ENCODE peak calls at places on chromosomes 2 and 18, in nine cellular contexts. One of them, this sample, is unnamed.

GRCh38 chr2:46062637-46063412 is 234.4 kb upstream of the EPAS1 start:
- DNase-seq in fibroblast of lung: peak; percentile 92
- DNase-seq in PC-9: peak; percentile 65
- DNase-seq in GM12878: no peak
- DNase-seq in esophagus squamous epithelium: no peak
- DNase-seq in PC-3: peak; percentile 92
- DNase-seq in kidney: no peak
- DNase-seq in GM23338: peak; percentile 91
- DNase-seq in dorsolateral prefrontal cortex: peak; percentile 69
- DNase-seq in this sample: peak; percentile 87

GRCh38 chr2:74004212-74005182 is 19.8 kb downstream of the TET3 start:
- DNase-seq in GM23338: no peak
- DNase-seq in kidney: no peak
- DNase-seq in GM12878: no peak
- DNase-seq in PC-3: no peak
- DNase-seq in dorsolateral prefrontal cortex: no peak
- DNase-seq in esophagus squamous epithelium: no peak
- DNase-seq in fibroblast of lung: no peak
- DNase-seq in PC-9: no peak
- DNase-seq in this sample: peak; percentile 81

GRCh38 chr2:10283106-10284062 is 19.3 kb upstream of the HPCAL1 start:
- DNase-seq in dorsolateral prefrontal cortex: no peak
- DNase-seq in PC-3: peak; percentile 98
- DNase-seq in fibroblast of lung: peak; percentile 86
- DNase-seq in PC-9: peak; percentile 96
- DNase-seq in GM23338: no peak
- DNase-seq in kidney: peak; percentile 70
- DNase-seq in GM12878: no peak
- DNase-seq in esophagus squamous epithelium: no peak
- DNase-seq in this sample: no peak

GRCh38 chr2:20381457-20381856 is 30.8 kb upstream of the PUM2 start:
- DNase-seq in fibroblast of lung: peak; percentile 78
- DNase-seq in dorsolateral prefrontal cortex: peak; percentile 16
- DNase-seq in esophagus squamous epithelium: no peak
- DNase-seq in kidney: no peak
- DNase-seq in GM23338: no peak
- DNase-seq in GM12878: no peak
- DNase-seq in PC-3: peak; percentile 12
- DNase-seq in PC-9: peak; percentile 33
- DNase-seq in this sample: no peak

GRCh38 chr2:184091456-184091855 is 506.9 kb upstream of the ZNF804A start:
- DNase-seq in esophagus squamous epithelium: no peak
- DNase-seq in fibroblast of lung: no peak
- DNase-seq in dorsolateral prefrontal cortex: no peak
- DNase-seq in GM12878: no peak
- DNase-seq in GM23338: no peak
- DNase-seq in PC-9: no peak
- DNase-seq in PC-3: no peak
- DNase-seq in kidney: no peak
- DNase-seq in this sample: no peak

GRCh38 chr18:47050468-47050867 is 15.0 kb upstream of the ELOA2 start:
- DNase-seq in PC-3: peak; percentile 37
- DNase-seq in esophagus squamous epithelium: no peak
- DNase-seq in GM23338: peak; percentile 66
- DNase-seq in GM12878: no peak
- DNase-seq in fibroblast of lung: peak; percentile 67
- DNase-seq in PC-9: peak; percentile 40
- DNase-seq in kidney: no peak
- DNase-seq in dorsolateral prefrontal cortex: no peak
- DNase-seq in this sample: peak; percentile 45

GRCh38 chr2:211877061-211877460 is 661.5 kb downstream of the ERBB4 start:
- DNase-seq in GM12878: no peak
- DNase-seq in kidney: no peak
- DNase-seq in fibroblast of lung: no peak
- DNase-seq in PC-9: no peak
- DNase-seq in esophagus squamous epithelium: no peak
- DNase-seq in GM23338: no peak
- DNase-seq in PC-3: no peak
- DNase-seq in dorsolateral prefrontal cortex: no peak
- DNase-seq in this sample: no peak

GRCh38 chr2:199458017-199458805 is 472 bp upstream of the SATB2 start:
- DNase-seq in GM12878: no peak
- DNase-seq in GM23338: peak; percentile 64
- DNase-seq in fibroblast of lung: peak; percentile 47
- DNase-seq in PC-9: no peak
- DNase-seq in esophagus squamous epithelium: no peak
- DNase-seq in kidney: peak; percentile 78
- DNase-seq in dorsolateral prefrontal cortex: peak; percentile 17
- DNase-seq in PC-3: peak; percentile 60
- DNase-seq in this sample: peak; percentile 59

GRCh38 chr18:13537022-13537780 is 189.2 kb downstream of the FAM210A start:
- DNase-seq in kidney: no peak
- DNase-seq in esophagus squamous epithelium: no peak
- DNase-seq in fibroblast of lung: no peak
- DNase-seq in PC-9: no peak
- DNase-seq in GM12878: no peak
- DNase-seq in PC-3: no peak
- DNase-seq in GM23338: no peak
- DNase-seq in dorsolateral prefrontal cortex: no peak
- DNase-seq in this sample: no peak

GRCh38 chr2:120818441-120818920 is 82.8 kb downstream of the GLI2 start:
- DNase-seq in fibroblast of lung: peak; percentile 93
- DNase-seq in GM12878: no peak
- DNase-seq in kidney: peak; percentile 84
- DNase-seq in PC-3: peak; percentile 64
- DNase-seq in dorsolateral prefrontal cortex: no peak
- DNase-seq in PC-9: no peak
- DNase-seq in GM23338: no peak
- DNase-seq in esophagus squamous epithelium: no peak
- DNase-seq in this sample: no peak

GRCh38 chr18:38940863-38941531 is 1375.4 kb upstream of the CELF4 start:
- DNase-seq in fibroblast of lung: peak; percentile 69
- DNase-seq in PC-9: peak; percentile 83
- DNase-seq in PC-3: peak; percentile 75
- DNase-seq in esophagus squamous epithelium: no peak
- DNase-seq in GM23338: peak; percentile 54
- DNase-seq in kidney: no peak
- DNase-seq in GM12878: peak; percentile 99
- DNase-seq in dorsolateral prefrontal cortex: no peak
- DNase-seq in this sample: no peak

GRCh38 chr2:85189606-85190270 is 56.5 kb downstream of the TCF7L1 start:
- DNase-seq in dorsolateral prefrontal cortex: peak; percentile 6
- DNase-seq in GM12878: no peak
- DNase-seq in fibroblast of lung: no peak
- DNase-seq in PC-9: no peak
- DNase-seq in esophagus squamous epithelium: no peak
- DNase-seq in kidney: no peak
- DNase-seq in PC-3: no peak
- DNase-seq in GM23338: peak; percentile 33
- DNase-seq in this sample: no peak

GRCh38 chr2:160209457-160209856 is 9.4 kb upstream of the ITGB6 start:
- DNase-seq in esophagus squamous epithelium: no peak
- DNase-seq in PC-3: peak; percentile 26
- DNase-seq in dorsolateral prefrontal cortex: no peak
- DNase-seq in GM12878: peak; percentile 37
- DNase-seq in PC-9: peak; percentile 65
- DNase-seq in fibroblast of lung: peak; percentile 51
- DNase-seq in kidney: no peak
- DNase-seq in GM23338: no peak
- DNase-seq in this sample: no peak

GRCh38 chr18:154151-154550 is 4.2 kb upstream of the USP14 start:
- DNase-seq in dorsolateral prefrontal cortex: no peak
- DNase-seq in GM23338: no peak
- DNase-seq in PC-9: no peak
- DNase-seq in GM12878: no peak
- DNase-seq in esophagus squamous epithelium: no peak
- DNase-seq in kidney: no peak
- DNase-seq in fibroblast of lung: peak; percentile 37
- DNase-seq in PC-3: peak; percentile 16
- DNase-seq in this sample: no peak

GRCh38 chr2:237896507-237896892 is 37.1 kb downstream of the RAMP1 start:
- DNase-seq in kidney: no peak
- DNase-seq in GM23338: no peak
- DNase-seq in PC-9: peak; percentile 43
- DNase-seq in GM12878: no peak
- DNase-seq in dorsolateral prefrontal cortex: no peak
- DNase-seq in fibroblast of lung: peak; percentile 21
- DNase-seq in PC-3: no peak
- DNase-seq in esophagus squamous epithelium: no peak
- DNase-seq in this sample: no peak

GRCh38 chr2:236341721-236342120 is 77.5 kb upstream of the ASB18 start:
- DNase-seq in PC-3: no peak
- DNase-seq in kidney: no peak
- DNase-seq in fibroblast of lung: no peak
- DNase-seq in esophagus squamous epithelium: no peak
- DNase-seq in dorsolateral prefrontal cortex: peak; percentile 25
- DNase-seq in GM12878: no peak
- DNase-seq in GM23338: no peak
- DNase-seq in PC-9: no peak
- DNase-seq in this sample: no peak

GRCh38 chr2:82330104-82330503 is 2025.6 kb upstream of the LRRTM1 start:
- DNase-seq in fibroblast of lung: no peak
- DNase-seq in dorsolateral prefrontal cortex: no peak
- DNase-seq in GM12878: no peak
- DNase-seq in GM23338: no peak
- DNase-seq in PC-3: no peak
- DNase-seq in kidney: no peak
- DNase-seq in esophagus squamous epithelium: no peak
- DNase-seq in PC-9: no peak
- DNase-seq in this sample: no peak

GRCh38 chr2:229575569-229576315 is 138.6 kb downstream of the DNER start:
- DNase-seq in esophagus squamous epithelium: no peak
- DNase-seq in GM12878: no peak
- DNase-seq in fibroblast of lung: peak; percentile 9
- DNase-seq in PC-3: no peak
- DNase-seq in kidney: no peak
- DNase-seq in dorsolateral prefrontal cortex: no peak
- DNase-seq in PC-9: no peak
- DNase-seq in GM23338: no peak
- DNase-seq in this sample: no peak

GRCh38 chr2:209946539-209946938 is 55.9 kb upstream of the RPE start:
- DNase-seq in GM23338: no peak
- DNase-seq in PC-3: peak; percentile 14
- DNase-seq in esophagus squamous epithelium: no peak
- DNase-seq in PC-9: no peak
- DNase-seq in dorsolateral prefrontal cortex: no peak
- DNase-seq in kidney: no peak
- DNase-seq in fibroblast of lung: peak; percentile 36
- DNase-seq in GM12878: no peak
- DNase-seq in this sample: no peak

GRCh38 chr2:71000780-71001591 is 6.3 kb upstream of the TEX261 start:
- DNase-seq in dorsolateral prefrontal cortex: peak; percentile 67
- DNase-seq in GM23338: peak; percentile 76
- DNase-seq in PC-3: peak; percentile 65
- DNase-seq in esophagus squamous epithelium: no peak
- DNase-seq in PC-9: no peak
- DNase-seq in GM12878: no peak
- DNase-seq in fibroblast of lung: peak; percentile 67
- DNase-seq in kidney: peak; percentile 89
- DNase-seq in this sample: peak; percentile 84
- H3K4me3 ChIP-seq in dorsolateral prefrontal cortex: peak overlapping the region; percentile 45
- H3K4me3 ChIP-seq in GM23338: no peak overlapping the region
- H3K4me3 ChIP-seq in PC-3: peak overlapping the region; percentile 36
- H3K4me3 ChIP-seq in esophagus squamous epithelium: peak overlapping the region; percentile 31
- H3K4me3 ChIP-seq in PC-9: peak overlapping the region; percentile 52
- H3K4me3 ChIP-seq in GM12878: peak overlapping the region; percentile 66
- H3K4me3 ChIP-seq in fibroblast of lung: no peak overlapping the region
- H3K4me3 ChIP-seq in kidney: peak overlapping the region; percentile 59
- H3K4me3 ChIP-seq in this sample: peak overlapping the region; percentile 40

DNA sequence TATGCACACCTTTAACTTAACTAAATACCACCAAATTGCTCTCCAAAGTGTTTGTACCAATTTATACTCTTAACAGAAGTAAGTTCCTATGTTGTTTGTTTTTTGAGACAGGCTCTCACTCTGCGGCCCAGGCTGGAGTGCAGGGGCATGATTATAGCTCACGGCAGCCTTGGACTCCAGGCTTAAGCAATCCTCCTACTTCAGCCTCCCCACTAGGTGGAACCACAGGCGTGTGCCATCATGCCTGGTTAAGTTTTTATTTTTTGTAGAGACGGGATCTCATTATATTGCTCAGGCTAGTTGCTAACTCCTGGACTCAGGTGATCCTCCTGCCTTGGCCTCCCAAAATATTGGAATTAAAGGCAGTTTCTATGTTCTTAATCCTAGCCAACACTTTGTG is 13.1 kb upstream of the NAB1 start:
- DNase-seq in PC-9: no peak
- DNase-seq in fibroblast of lung: no peak
- DNase-seq in kidney: no peak
- DNase-seq in PC-3: no peak
- DNase-seq in GM12878: no peak
- DNase-seq in esophagus squamous epithelium: no peak
- DNase-seq in GM23338: no peak
- DNase-seq in dorsolateral prefrontal cortex: no peak
- DNase-seq in this sample: no peak
- TF ChIP-seq CTCF in PC-9: no peak
- TF ChIP-seq CTCF in fibroblast of lung: no peak
- TF ChIP-seq CTCF in kidney: no peak
- TF ChIP-seq CTCF in PC-3: peak; percentile 42
- TF ChIP-seq CTCF in GM12878: peak; percentile 56
- TF ChIP-seq CTCF in esophagus squamous epithelium: peak; percentile 17
- TF ChIP-seq CTCF in GM23338: peak; percentile 53
- TF ChIP-seq CTCF in dorsolateral prefrontal cortex: no peak
- TF ChIP-seq CTCF in this sample: no peak

GRCh38 chr2:136128905-136129304 is 11.0 kb upstream of the CXCR4 start:
- DNase-seq in PC-9: peak; percentile 70
- DNase-seq in esophagus squamous epithelium: no peak
- DNase-seq in fibroblast of lung: no peak
- DNase-seq in kidney: no peak
- DNase-seq in dorsolateral prefrontal cortex: no peak
- DNase-seq in PC-3: peak; percentile 36
- DNase-seq in GM12878: no peak
- DNase-seq in GM23338: peak; percentile 24
- DNase-seq in this sample: no peak
- H3K27ac ChIP-seq in PC-9: peak overlapping the region; percentile 5
- H3K27ac ChIP-seq in esophagus squamous epithelium: no peak overlapping the region
- H3K27ac ChIP-seq in fibroblast of lung: no peak overlapping the region
- H3K27ac ChIP-seq in kidney: no peak overlapping the region
- H3K27ac ChIP-seq in dorsolateral prefrontal cortex: no peak overlapping the region
- H3K27ac ChIP-seq in PC-3: no peak overlapping the region
- H3K27ac ChIP-seq in GM12878: no peak overlapping the region
- H3K27ac ChIP-seq in GM23338: no peak overlapping the region
- H3K27ac ChIP-seq in this sample: no peak overlapping the region

DNA sequence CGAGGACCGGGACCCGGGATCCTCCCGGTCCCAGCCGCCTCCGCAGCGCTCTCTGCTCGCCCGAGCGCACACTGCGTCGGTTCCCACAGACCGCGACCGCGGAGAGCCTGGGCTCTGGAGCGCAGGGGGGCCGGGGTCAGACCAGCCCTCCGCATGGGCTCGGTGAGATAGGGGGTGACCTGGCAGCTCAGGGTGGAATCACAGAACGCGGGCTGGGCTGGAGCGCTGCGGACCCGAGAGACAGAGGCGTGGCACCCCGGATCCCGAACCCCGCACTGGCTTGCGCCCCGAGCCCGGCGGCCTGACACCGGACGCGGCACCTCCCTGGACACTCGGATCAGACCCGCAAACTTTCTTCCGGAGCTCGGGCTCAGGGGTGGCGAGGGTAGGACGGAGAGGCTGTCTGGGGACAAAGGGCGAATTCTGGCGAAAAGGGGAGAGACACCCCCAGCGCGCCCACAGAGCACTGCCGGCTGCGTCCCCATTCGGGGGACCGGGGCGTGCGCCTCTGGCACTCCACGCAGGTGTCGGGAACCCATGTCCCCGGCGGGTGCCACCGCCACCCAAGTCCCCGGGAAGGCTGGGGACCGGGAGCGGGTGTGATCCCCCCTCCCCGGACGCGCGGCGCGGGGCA is 582 bp downstream of the DIPK1C start:
- DNase-seq in kidney: no peak
- DNase-seq in PC-3: no peak
- DNase-seq in dorsolateral prefrontal cortex: peak; percentile 24
- DNase-seq in GM12878: no peak
- DNase-seq in PC-9: no peak
- DNase-seq in fibroblast of lung: no peak
- DNase-seq in GM23338: peak; percentile 54
- DNase-seq in esophagus squamous epithelium: no peak
- DNase-seq in this sample: no peak
- H3K4me3 ChIP-seq in kidney: peak overlapping the region; percentile 29
- H3K4me3 ChIP-seq in PC-3: no peak overlapping the region
- H3K4me3 ChIP-seq in dorsolateral prefrontal cortex: peak overlapping the region; percentile 71
- H3K4me3 ChIP-seq in GM12878: no peak overlapping the region
- H3K4me3 ChIP-seq in PC-9: no peak overlapping the region
- H3K4me3 ChIP-seq in fibroblast of lung: no peak overlapping the region
- H3K4me3 ChIP-seq in GM23338: peak overlapping the region; percentile 77
- H3K4me3 ChIP-seq in esophagus squamous epithelium: peak overlapping the region; percentile 42
- H3K4me3 ChIP-seq in this sample: peak overlapping the region; percentile 55

This sample was measured in WERI-Rb-1.